ENCODE peak calls at places on chromosomes 13 and 19, in seven cellular contexts. One of them, this sample, is unnamed.

GRCh38 chr13:37386276-37386675 is 212.3 kb downstream of the POSTN start:
- DNase-seq in cardiac muscle cell: no peak
- DNase-seq in heart right ventricle: no peak
- DNase-seq in bronchial epithelial cell: no peak
- DNase-seq in SK-N-SH: no peak
- DNase-seq in gastrocnemius medialis: no peak
- DNase-seq in Peyer's patch: no peak
- DNase-seq in this sample: no peak

GRCh38 chr13:48749699-48750473 is 96.2 kb downstream of the CYSLTR2 start:
- DNase-seq in cardiac muscle cell: peak; percentile 68
- DNase-seq in heart right ventricle: peak; percentile 72
- DNase-seq in bronchial epithelial cell: peak; percentile 100
- DNase-seq in SK-N-SH: peak; percentile 35
- DNase-seq in gastrocnemius medialis: peak; percentile 57
- DNase-seq in Peyer's patch: peak; percentile 70
- DNase-seq in this sample: peak; percentile 51

GRCh38 chr19:6739884-6740588 is 556 bp downstream of the TRIP10 start:
- DNase-seq in cardiac muscle cell: peak; percentile 75
- DNase-seq in heart right ventricle: peak; percentile 63
- DNase-seq in bronchial epithelial cell: no peak
- DNase-seq in SK-N-SH: peak; percentile 78
- DNase-seq in gastrocnemius medialis: peak; percentile 80
- DNase-seq in Peyer's patch: peak; percentile 57
- DNase-seq in this sample: no peak

GRCh38 chr13:21901772-21902708 is 231.2 kb downstream of the FGF9 start:
- DNase-seq in cardiac muscle cell: no peak
- DNase-seq in heart right ventricle: no peak
- DNase-seq in bronchial epithelial cell: no peak
- DNase-seq in SK-N-SH: no peak
- DNase-seq in gastrocnemius medialis: no peak
- DNase-seq in Peyer's patch: peak; percentile 61
- DNase-seq in this sample: no peak

GRCh38 chr13:34076319-34076718 is 258.4 kb downstream of the RFC3 start:
- DNase-seq in cardiac muscle cell: no peak
- DNase-seq in heart right ventricle: no peak
- DNase-seq in bronchial epithelial cell: no peak
- DNase-seq in SK-N-SH: no peak
- DNase-seq in gastrocnemius medialis: no peak
- DNase-seq in Peyer's patch: no peak
- DNase-seq in this sample: no peak

GRCh38 chr19:34351382-34351802 is 13.6 kb upstream of the GPI start:
- DNase-seq in cardiac muscle cell: no peak
- DNase-seq in heart right ventricle: no peak
- DNase-seq in bronchial epithelial cell: peak; percentile 59
- DNase-seq in SK-N-SH: no peak
- DNase-seq in gastrocnemius medialis: no peak
- DNase-seq in Peyer's patch: no peak
- DNase-seq in this sample: no peak

GRCh38 chr13:68996671-68997030 is 1111.0 kb upstream of the ATXN8OS start:
- DNase-seq in cardiac muscle cell: no peak
- DNase-seq in heart right ventricle: no peak
- DNase-seq in bronchial epithelial cell: no peak
- DNase-seq in SK-N-SH: no peak
- DNase-seq in gastrocnemius medialis: no peak
- DNase-seq in Peyer's patch: no peak
- DNase-seq in this sample: no peak

GRCh38 chr19:7191946-7192691 is 102.1 kb downstream of the INSR start:
- DNase-seq in cardiac muscle cell: no peak
- DNase-seq in heart right ventricle: no peak
- DNase-seq in bronchial epithelial cell: no peak
- DNase-seq in SK-N-SH: no peak
- DNase-seq in gastrocnemius medialis: no peak
- DNase-seq in Peyer's patch: no peak
- DNase-seq in this sample: peak; percentile 54

GRCh38 chr19:5578094-5578846 is 10.5 kb upstream of the TINCR start:
- DNase-seq in cardiac muscle cell: peak; percentile 79
- DNase-seq in heart right ventricle: peak; percentile 69
- DNase-seq in bronchial epithelial cell: peak; percentile 33
- DNase-seq in SK-N-SH: peak; percentile 95
- DNase-seq in gastrocnemius medialis: no peak
- DNase-seq in Peyer's patch: peak; percentile 81
- DNase-seq in this sample: peak; percentile 46

GRCh38 chr13:67977081-67977480 is 746.9 kb upstream of the PCDH9 start:
- DNase-seq in cardiac muscle cell: no peak
- DNase-seq in heart right ventricle: no peak
- DNase-seq in bronchial epithelial cell: no peak
- DNase-seq in SK-N-SH: no peak
- DNase-seq in gastrocnemius medialis: no peak
- DNase-seq in Peyer's patch: no peak
- DNase-seq in this sample: no peak

GRCh38 chr13:75628811-75629210 is 7.3 kb upstream of the LMO7 start:
- DNase-seq in cardiac muscle cell: no peak
- DNase-seq in heart right ventricle: no peak
- DNase-seq in bronchial epithelial cell: no peak
- DNase-seq in SK-N-SH: peak; percentile 33
- DNase-seq in gastrocnemius medialis: no peak
- DNase-seq in Peyer's patch: no peak
- DNase-seq in this sample: no peak

GRCh38 chr19:35509861-35510625 is 3.4 kb downstream of the DMKN start:
- DNase-seq in cardiac muscle cell: peak; percentile 93
- DNase-seq in heart right ventricle: peak; percentile 79
- DNase-seq in bronchial epithelial cell: peak; percentile 69
- DNase-seq in SK-N-SH: peak; percentile 90
- DNase-seq in gastrocnemius medialis: no peak
- DNase-seq in Peyer's patch: peak; percentile 77
- DNase-seq in this sample: peak; percentile 81

GRCh38 chr13:109000207-109000606 is 370.8 kb downstream of the MYO16 start:
- DNase-seq in cardiac muscle cell: peak; percentile 5
- DNase-seq in heart right ventricle: no peak
- DNase-seq in bronchial epithelial cell: no peak
- DNase-seq in SK-N-SH: no peak
- DNase-seq in gastrocnemius medialis: no peak
- DNase-seq in Peyer's patch: no peak
- DNase-seq in this sample: no peak

GRCh38 chr19:1673645-1674292 is 21.4 kb upstream of the TCF3 start:
- DNase-seq in cardiac muscle cell: no peak
- DNase-seq in heart right ventricle: no peak
- DNase-seq in bronchial epithelial cell: no peak
- DNase-seq in SK-N-SH: peak; percentile 33
- DNase-seq in gastrocnemius medialis: no peak
- DNase-seq in Peyer's patch: peak; percentile 42
- DNase-seq in this sample: no peak

GRCh38 chr19:1674293-1674679 is 21.9 kb upstream of the TCF3 start:
- DNase-seq in cardiac muscle cell: no peak
- DNase-seq in heart right ventricle: no peak
- DNase-seq in bronchial epithelial cell: no peak
- DNase-seq in SK-N-SH: peak; percentile 42
- DNase-seq in gastrocnemius medialis: no peak
- DNase-seq in Peyer's patch: no peak
- DNase-seq in this sample: no peak

GRCh38 chr19:1672769-1673644 is 20.6 kb upstream of the TCF3 start:
- DNase-seq in cardiac muscle cell: no peak
- DNase-seq in heart right ventricle: no peak
- DNase-seq in bronchial epithelial cell: no peak
- DNase-seq in SK-N-SH: peak; percentile 29
- DNase-seq in gastrocnemius medialis: no peak
- DNase-seq in Peyer's patch: peak; percentile 39
- DNase-seq in this sample: no peak

GRCh38 chr19:1672038-1672768 is 19.8 kb upstream of the TCF3 start:
- DNase-seq in cardiac muscle cell: peak; percentile 59
- DNase-seq in heart right ventricle: peak; percentile 50
- DNase-seq in bronchial epithelial cell: no peak
- DNase-seq in SK-N-SH: peak; percentile 86
- DNase-seq in gastrocnemius medialis: no peak
- DNase-seq in Peyer's patch: peak; percentile 68
- DNase-seq in this sample: peak; percentile 72

DNA sequence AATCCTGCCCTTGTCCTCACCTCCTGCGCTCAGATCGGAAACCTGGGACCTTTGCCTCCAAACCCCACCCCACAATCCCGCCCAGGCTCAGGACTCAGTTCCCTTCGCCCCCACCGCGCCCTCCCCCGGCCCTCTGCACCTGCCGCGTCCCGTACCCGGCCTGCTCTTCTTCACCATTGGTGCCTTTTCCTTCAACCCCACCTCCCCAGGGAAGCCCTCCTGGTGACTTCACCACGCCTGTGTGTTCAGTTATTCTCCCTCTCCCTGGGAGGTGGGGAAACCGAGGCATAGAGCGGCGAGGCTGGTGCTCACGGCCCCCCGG is 19.3 kb upstream of the TCF3 start:
- DNase-seq in cardiac muscle cell: no peak
- DNase-seq in heart right ventricle: no peak
- DNase-seq in bronchial epithelial cell: no peak
- DNase-seq in SK-N-SH: no peak
- DNase-seq in gastrocnemius medialis: no peak
- DNase-seq in Peyer's patch: no peak
- DNase-seq in this sample: peak; percentile 71
- H3K4me3 ChIP-seq in cardiac muscle cell: no peak overlapping the region
- H3K4me3 ChIP-seq in heart right ventricle: no peak overlapping the region
- H3K4me3 ChIP-seq in bronchial epithelial cell: no peak overlapping the region
- H3K4me3 ChIP-seq in SK-N-SH: no peak overlapping the region
- H3K4me3 ChIP-seq in gastrocnemius medialis: no peak overlapping the region
- H3K4me3 ChIP-seq in Peyer's patch: peak overlapping the region; percentile 49
- H3K4me3 ChIP-seq in this sample: peak overlapping the region; percentile 56

DNA sequence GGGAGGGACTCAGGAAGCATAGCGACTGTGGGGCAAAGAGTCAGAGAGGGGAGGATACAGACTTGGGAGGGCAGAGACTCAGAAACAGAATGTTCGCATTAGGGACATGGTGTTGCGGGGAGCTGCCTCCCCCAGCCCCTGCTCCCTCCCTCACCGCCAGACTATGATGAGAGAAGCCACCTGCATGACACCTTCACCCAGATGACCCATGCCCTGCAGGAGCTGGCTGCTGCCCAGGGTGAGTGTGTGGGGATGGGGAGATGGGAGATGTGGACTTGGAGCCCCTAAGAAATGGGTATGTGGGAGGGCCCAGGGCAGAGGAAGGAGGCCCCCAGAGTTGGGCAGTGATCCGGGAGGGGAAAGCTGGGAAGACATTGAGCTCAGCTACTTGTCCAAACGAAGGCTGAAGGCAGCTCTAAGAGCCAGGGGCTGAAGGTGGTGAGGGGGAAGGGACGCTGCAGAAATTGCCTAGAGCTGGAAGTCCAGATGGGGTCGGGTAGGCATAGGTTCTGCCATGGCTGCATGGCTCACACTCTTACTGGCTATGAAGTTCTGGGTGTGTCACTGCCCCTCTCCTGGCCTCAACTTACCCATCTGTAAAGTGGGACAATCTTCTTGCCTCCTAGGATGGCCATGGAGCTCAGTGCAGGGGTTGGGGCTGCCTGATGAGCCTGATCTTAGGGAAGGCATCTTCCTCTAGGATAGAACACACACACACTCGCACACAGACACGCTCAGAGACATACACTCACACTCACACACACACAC is 1.4 kb downstream of the SPACA6 start:
- DNase-seq in cardiac muscle cell: no peak
- DNase-seq in heart right ventricle: no peak
- DNase-seq in bronchial epithelial cell: no peak
- DNase-seq in SK-N-SH: peak; percentile 2
- DNase-seq in gastrocnemius medialis: no peak
- DNase-seq in Peyer's patch: no peak
- DNase-seq in this sample: no peak
- H3K36me3 ChIP-seq in cardiac muscle cell: peaks cover 16% of the 10 kb centered on the region
- H3K36me3 ChIP-seq in heart right ventricle: peaks cover 66% of the 10 kb centered on the region
- H3K36me3 ChIP-seq in bronchial epithelial cell: peaks cover 13% of the 10 kb centered on the region
- H3K36me3 ChIP-seq in SK-N-SH: peaks cover 36% of the 10 kb centered on the region
- H3K36me3 ChIP-seq in gastrocnemius medialis: no peaks in the 10 kb centered on the region
- H3K36me3 ChIP-seq in Peyer's patch: no peaks in the 10 kb centered on the region
- H3K36me3 ChIP-seq in this sample: no peaks in the 10 kb centered on the region

GRCh38 chr13:110262082-110262436 is 44.9 kb downstream of the COL4A1 start:
- DNase-seq in cardiac muscle cell: no peak
- DNase-seq in heart right ventricle: no peak
- DNase-seq in bronchial epithelial cell: no peak
- DNase-seq in SK-N-SH: no peak
- DNase-seq in gastrocnemius medialis: no peak
- DNase-seq in Peyer's patch: no peak
- DNase-seq in this sample: no peak
- H3K4me3 ChIP-seq in cardiac muscle cell: no peak overlapping the region
- H3K4me3 ChIP-seq in heart right ventricle: no peak overlapping the region
- H3K4me3 ChIP-seq in bronchial epithelial cell: no peak overlapping the region
- H3K4me3 ChIP-seq in SK-N-SH: no peak overlapping the region
- H3K4me3 ChIP-seq in gastrocnemius medialis: no peak overlapping the region
- H3K4me3 ChIP-seq in Peyer's patch: no peak overlapping the region
- H3K4me3 ChIP-seq in this sample: no peak overlapping the region

GRCh38 chr19:41425174-41426115 is 1.7 kb downstream of the B3GNT8 start:
- DNase-seq in cardiac muscle cell: no peak
- DNase-seq in heart right ventricle: no peak
- DNase-seq in bronchial epithelial cell: no peak
- DNase-seq in SK-N-SH: no peak
- DNase-seq in gastrocnemius medialis: no peak
- DNase-seq in Peyer's patch: peak; percentile 67
- DNase-seq in this sample: no peak

GRCh38 chr19:41427647-41428480 is 690 bp upstream of the B3GNT8 start:
- DNase-seq in cardiac muscle cell: peak; percentile 20
- DNase-seq in heart right ventricle: peak; percentile 44
- DNase-seq in bronchial epithelial cell: no peak
- DNase-seq in SK-N-SH: peak; percentile 56
- DNase-seq in gastrocnemius medialis: no peak
- DNase-seq in Peyer's patch: peak; percentile 73
- DNase-seq in this sample: peak; percentile 40

GRCh38 chr19:41424335-41425173 is 2.6 kb downstream of the B3GNT8 start:
- DNase-seq in cardiac muscle cell: no peak
- DNase-seq in heart right ventricle: no peak
- DNase-seq in bronchial epithelial cell: no peak
- DNase-seq in SK-N-SH: no peak
- DNase-seq in gastrocnemius medialis: no peak
- DNase-seq in Peyer's patch: peak; percentile 69
- DNase-seq in this sample: no peak

GRCh38 chr19:41426952-41427646 is at the start of gene B3GNT8:
- DNase-seq in cardiac muscle cell: peak; percentile 94
- DNase-seq in heart right ventricle: peak; percentile 90
- DNase-seq in bronchial epithelial cell: peak; percentile 82
- DNase-seq in SK-N-SH: peak; percentile 71
- DNase-seq in gastrocnemius medialis: peak; percentile 47
- DNase-seq in Peyer's patch: peak; percentile 95
- DNase-seq in this sample: peak; percentile 51

GRCh38 chr19:41426116-41426841 is 895 bp downstream of the B3GNT8 start:
- DNase-seq in cardiac muscle cell: peak; percentile 20
- DNase-seq in heart right ventricle: no peak
- DNase-seq in bronchial epithelial cell: no peak
- DNase-seq in SK-N-SH: no peak
- DNase-seq in gastrocnemius medialis: no peak
- DNase-seq in Peyer's patch: peak; percentile 68
- DNase-seq in this sample: no peak
- H3K36me3 ChIP-seq in cardiac muscle cell: peaks cover 2% of the 10 kb centered on the region
- H3K36me3 ChIP-seq in heart right ventricle: peaks cover 48% of the 10 kb centered on the region
- H3K36me3 ChIP-seq in bronchial epithelial cell: peaks cover 18% of the 10 kb centered on the region
- H3K36me3 ChIP-seq in SK-N-SH: no peaks in the 10 kb centered on the region
- H3K36me3 ChIP-seq in gastrocnemius medialis: no peaks in the 10 kb centered on the region
- H3K36me3 ChIP-seq in Peyer's patch: peaks cover 2% of the 10 kb centered on the region
- H3K36me3 ChIP-seq in this sample: peaks cover 20% of the 10 kb centered on the region

DNA sequence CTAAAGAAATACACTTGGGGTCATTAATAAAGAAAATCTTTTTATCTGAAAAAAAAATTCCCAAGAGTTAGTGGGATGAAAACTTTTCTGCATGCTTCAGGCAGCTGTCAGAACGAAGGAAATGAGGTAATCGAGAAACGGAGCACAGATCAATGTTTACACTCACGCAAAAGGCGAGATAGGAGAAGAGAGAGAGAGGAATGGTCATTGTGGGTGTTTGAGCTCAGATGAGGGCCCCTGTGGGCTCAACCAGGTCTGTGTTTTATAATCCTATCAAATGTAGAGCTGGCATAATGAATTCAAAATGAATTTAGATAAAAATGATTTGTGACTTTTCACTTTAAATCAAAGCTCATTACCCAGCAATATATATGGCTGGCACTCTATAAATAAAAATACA is 6.3 kb upstream of the RXFP2 start:
- DNase-seq in cardiac muscle cell: no peak
- DNase-seq in heart right ventricle: no peak
- DNase-seq in bronchial epithelial cell: no peak
- DNase-seq in SK-N-SH: peak; percentile 44
- DNase-seq in gastrocnemius medialis: no peak
- DNase-seq in Peyer's patch: no peak
- DNase-seq in this sample: no peak
- H3K4me3 ChIP-seq in cardiac muscle cell: no peak overlapping the region
- H3K4me3 ChIP-seq in heart right ventricle: no peak overlapping the region
- H3K4me3 ChIP-seq in bronchial epithelial cell: no peak overlapping the region
- H3K4me3 ChIP-seq in SK-N-SH: no peak overlapping the region
- H3K4me3 ChIP-seq in gastrocnemius medialis: no peak overlapping the region
- H3K4me3 ChIP-seq in Peyer's patch: no peak overlapping the region
- H3K4me3 ChIP-seq in this sample: no peak overlapping the region

This sample was measured in GM06990.